ENCODE peak calls at places on chromosomes 5 and 9, in nine cellular contexts. S is T47D; H is T-helper 1 cell; O is GM23248; L is HFFc6; U is left ventricle myocardium inferior; T is stimulated activated CD4-positive, alpha-beta T cell treated with anti-CD3 and anti-CD28 coated beads, Interleukin-2, amount 100 ng/mL, for 4 hours; D is T1000; P is kidney glomerular epithelial cell. G is an unnamed sample.

GRCh38 chr5:173333900-173334685 is 5.9 kb upstream of the STC2 start:
- DNase-seq in S (no peak), H (no peak), O (peak), L (peak), U (no peak), T (no peak), D (no peak), P (no peak), G (no peak)

GRCh38 chr9:129312731-129313130 is 134.7 kb upstream of the IER5L start:
- DNase-seq in S (no peak), H (no peak), O (no peak), L (no peak), U (no peak), T (no peak), D (no peak), P (no peak), G (no peak)

GRCh38 chr9:127209220-127209619 is 55.4 kb upstream of the GARNL3 start:
- DNase-seq in S (no peak), H (no peak), O (peak), L (no peak), U (no peak), T (no peak), D (no peak), P (no peak), G (no peak)

GRCh38 chr9:114117614-114117995 is 18.5 kb upstream of the KIF12 start:
- DNase-seq in S (no peak), H (no peak), O (no peak), L (no peak), U (no peak), T (no peak), D (no peak), P (no peak), G (no peak)

GRCh38 chr5:96626956-96627355 is 35.2 kb upstream of the CAST start:
- DNase-seq in S (no peak), H (no peak), O (peak), L (peak), U (no peak), T (no peak), D (no peak), P (peak), G (no peak)

GRCh38 chr5:158639876-158640570 is 459.7 kb downstream of the EBF1 start:
- DNase-seq in S (no peak), H (no peak), O (peak), L (no peak), U (no peak), T (no peak), D (peak), P (no peak), G (no peak)

GRCh38 chr5:14580037-14581034 is 1.3 kb upstream of the OTULINL start:
- DNase-seq in S (peak), H (no peak), O (peak), L (peak), U (no peak), T (no peak), D (no peak), P (no peak), G (no peak)

GRCh38 chr9:129968690-129969485 is 74.1 kb downstream of the FNBP1 start:
- DNase-seq in S (no peak), H (no peak), O (peak), L (peak), U (no peak), T (no peak), D (no peak), P (peak), G (no peak)

GRCh38 chr9:134027561-134027960 is 2.3 kb downstream of the BRD3OS start:
- DNase-seq in S (no peak), H (no peak), O (no peak), L (no peak), U (no peak), T (no peak), D (no peak), P (no peak), G (no peak)

GRCh38 chr9:106920701-106921283 is 57.8 kb downstream of the ZNF462 start:
- DNase-seq in S (no peak), H (no peak), O (peak), L (no peak), U (no peak), T (no peak), D (no peak), P (peak), G (peak)

GRCh38 chr5:82165740-82166530 is 112.2 kb downstream of the RPS23 start:
- DNase-seq in S (peak), H (peak), O (peak), L (peak), U (peak), T (peak), D (no peak), P (peak), G (peak)

GRCh38 chr5:133686566-133686965 is 74.2 kb upstream of the FSTL4 start:
- DNase-seq in S (no peak), H (no peak), O (no peak), L (no peak), U (no peak), T (no peak), D (no peak), P (no peak), G (no peak)

GRCh38 chr9:105425817-105426433 is 21.9 kb upstream of the FSD1L start:
- DNase-seq in S (peak), H (no peak), O (peak), L (peak), U (no peak), T (no peak), D (no peak), P (no peak), G (no peak)

GRCh38 chr9:105146677-105147076 is 97.8 kb upstream of the SLC44A1 start:
- DNase-seq in S (no peak), H (no peak), O (no peak), L (no peak), U (no peak), T (no peak), D (no peak), P (no peak), G (no peak)

GRCh38 chr5:119343042-119343441 is 12.8 kb upstream of the TNFAIP8 start:
- DNase-seq in S (no peak), H (no peak), O (no peak), L (no peak), U (no peak), T (no peak), D (no peak), P (no peak), G (no peak)